ENCODE peak calls at places on chromosome 7, in seven cellular contexts. One of them, this sample, is unnamed.

GRCh38 chr7:1533569-1534329 is 3.2 kb downstream of the MAFK start:
- DNase-seq in glutamatergic neuron: no peak
- DNase-seq in stimulated activated CD8-positive, alpha-beta memory T cell treated with anti-CD3 and anti-CD28 coated beads, Interleukin-15, amount 100 ng/mL, for 24 hours: no peak
- DNase-seq in EL: peak; percentile 92
- DNase-seq in NCI-H1930: no peak
- DNase-seq in heart right ventricle: peak; percentile 55
- DNase-seq in stimulated activated naive B cell treated with anti-CD40 and anti-IgM and Interleukin-4, amounts not matched to agents 10 μg/mL and 1 μg/mL and 100 μg/mL, for 72 hours: peak; percentile 35
- DNase-seq in this sample: no peak

GRCh38 chr7:1432411-1433082 is 26.7 kb downstream of the MICALL2 start:
- DNase-seq in stimulated activated naive B cell treated with anti-CD40 and anti-IgM and Interleukin-4, amounts not matched to agents 10 μg/mL and 1 μg/mL and 100 μg/mL, for 72 hours: peak; percentile 58
- DNase-seq in EL: peak; percentile 53
- DNase-seq in glutamatergic neuron: peak; percentile 89
- DNase-seq in heart right ventricle: peak; percentile 78
- DNase-seq in stimulated activated CD8-positive, alpha-beta memory T cell treated with anti-CD3 and anti-CD28 coated beads, Interleukin-15, amount 100 ng/mL, for 24 hours: peak; percentile 78
- DNase-seq in NCI-H1930: peak; percentile 53
- DNase-seq in this sample: peak; percentile 83

GRCh38 chr7:159025161-159025779 is 119.4 kb downstream of the VIPR2 start:
- DNase-seq in glutamatergic neuron: no peak
- DNase-seq in stimulated activated CD8-positive, alpha-beta memory T cell treated with anti-CD3 and anti-CD28 coated beads, Interleukin-15, amount 100 ng/mL, for 24 hours: no peak
- DNase-seq in heart right ventricle: no peak
- DNase-seq in EL: no peak
- DNase-seq in stimulated activated naive B cell treated with anti-CD40 and anti-IgM and Interleukin-4, amounts not matched to agents 10 μg/mL and 1 μg/mL and 100 μg/mL, for 72 hours: no peak
- DNase-seq in NCI-H1930: no peak
- DNase-seq in this sample: no peak

GRCh38 chr7:123789817-123790216 is 41.0 kb upstream of the WASL start:
- DNase-seq in glutamatergic neuron: no peak
- DNase-seq in heart right ventricle: no peak
- DNase-seq in stimulated activated naive B cell treated with anti-CD40 and anti-IgM and Interleukin-4, amounts not matched to agents 10 μg/mL and 1 μg/mL and 100 μg/mL, for 72 hours: no peak
- DNase-seq in EL: no peak
- DNase-seq in stimulated activated CD8-positive, alpha-beta memory T cell treated with anti-CD3 and anti-CD28 coated beads, Interleukin-15, amount 100 ng/mL, for 24 hours: no peak
- DNase-seq in NCI-H1930: no peak
- DNase-seq in this sample: no peak

GRCh38 chr7:12638851-12639467 is 48.5 kb upstream of the ARL4A start:
- DNase-seq in NCI-H1930: peak; percentile 37
- DNase-seq in stimulated activated CD8-positive, alpha-beta memory T cell treated with anti-CD3 and anti-CD28 coated beads, Interleukin-15, amount 100 ng/mL, for 24 hours: no peak
- DNase-seq in EL: peak; percentile 53
- DNase-seq in stimulated activated naive B cell treated with anti-CD40 and anti-IgM and Interleukin-4, amounts not matched to agents 10 μg/mL and 1 μg/mL and 100 μg/mL, for 72 hours: no peak
- DNase-seq in heart right ventricle: no peak
- DNase-seq in glutamatergic neuron: no peak
- DNase-seq in this sample: no peak

GRCh38 chr7:35705932-35706461 is 11.1 kb upstream of the HERPUD2 start:
- DNase-seq in glutamatergic neuron: no peak
- DNase-seq in NCI-H1930: no peak
- DNase-seq in stimulated activated naive B cell treated with anti-CD40 and anti-IgM and Interleukin-4, amounts not matched to agents 10 μg/mL and 1 μg/mL and 100 μg/mL, for 72 hours: no peak
- DNase-seq in EL: no peak
- DNase-seq in stimulated activated CD8-positive, alpha-beta memory T cell treated with anti-CD3 and anti-CD28 coated beads, Interleukin-15, amount 100 ng/mL, for 24 hours: no peak
- DNase-seq in heart right ventricle: no peak
- DNase-seq in this sample: no peak

GRCh38 chr7:156892086-156892800 is 740 bp downstream of the LMBR1 start:
- DNase-seq in EL: peak; percentile 32
- DNase-seq in NCI-H1930: peak; percentile 65
- DNase-seq in stimulated activated naive B cell treated with anti-CD40 and anti-IgM and Interleukin-4, amounts not matched to agents 10 μg/mL and 1 μg/mL and 100 μg/mL, for 72 hours: peak; percentile 52
- DNase-seq in heart right ventricle: peak; percentile 60
- DNase-seq in glutamatergic neuron: peak; percentile 68
- DNase-seq in stimulated activated CD8-positive, alpha-beta memory T cell treated with anti-CD3 and anti-CD28 coated beads, Interleukin-15, amount 100 ng/mL, for 24 hours: peak; percentile 18
- DNase-seq in this sample: peak; percentile 41

GRCh38 chr7:99390941-99391602 is 16.5 kb downstream of the ARPC1B start:
- DNase-seq in EL: no peak
- DNase-seq in stimulated activated naive B cell treated with anti-CD40 and anti-IgM and Interleukin-4, amounts not matched to agents 10 μg/mL and 1 μg/mL and 100 μg/mL, for 72 hours: no peak
- DNase-seq in NCI-H1930: no peak
- DNase-seq in glutamatergic neuron: peak; percentile 49
- DNase-seq in stimulated activated CD8-positive, alpha-beta memory T cell treated with anti-CD3 and anti-CD28 coated beads, Interleukin-15, amount 100 ng/mL, for 24 hours: no peak
- DNase-seq in heart right ventricle: no peak
- DNase-seq in this sample: no peak

GRCh38 chr7:149196705-149197171 is 1.4 kb downstream of the ZNF282 start:
- DNase-seq in heart right ventricle: no peak
- DNase-seq in stimulated activated CD8-positive, alpha-beta memory T cell treated with anti-CD3 and anti-CD28 coated beads, Interleukin-15, amount 100 ng/mL, for 24 hours: no peak
- DNase-seq in EL: peak; percentile 41
- DNase-seq in stimulated activated naive B cell treated with anti-CD40 and anti-IgM and Interleukin-4, amounts not matched to agents 10 μg/mL and 1 μg/mL and 100 μg/mL, for 72 hours: no peak
- DNase-seq in NCI-H1930: no peak
- DNase-seq in glutamatergic neuron: no peak
- DNase-seq in this sample: no peak

GRCh38 chr7:2359610-2360009 is 5.0 kb downstream of the EIF3B start:
- DNase-seq in stimulated activated CD8-positive, alpha-beta memory T cell treated with anti-CD3 and anti-CD28 coated beads, Interleukin-15, amount 100 ng/mL, for 24 hours: no peak
- DNase-seq in NCI-H1930: no peak
- DNase-seq in stimulated activated naive B cell treated with anti-CD40 and anti-IgM and Interleukin-4, amounts not matched to agents 10 μg/mL and 1 μg/mL and 100 μg/mL, for 72 hours: no peak
- DNase-seq in heart right ventricle: no peak
- DNase-seq in glutamatergic neuron: no peak
- DNase-seq in EL: no peak
- DNase-seq in this sample: no peak

GRCh38 chr7:33185786-33186185 is 56.4 kb downstream of the BBS9 start:
- DNase-seq in stimulated activated naive B cell treated with anti-CD40 and anti-IgM and Interleukin-4, amounts not matched to agents 10 μg/mL and 1 μg/mL and 100 μg/mL, for 72 hours: no peak
- DNase-seq in glutamatergic neuron: no peak
- DNase-seq in stimulated activated CD8-positive, alpha-beta memory T cell treated with anti-CD3 and anti-CD28 coated beads, Interleukin-15, amount 100 ng/mL, for 24 hours: no peak
- DNase-seq in heart right ventricle: no peak
- DNase-seq in EL: peak; percentile 60
- DNase-seq in NCI-H1930: peak; percentile 14
- DNase-seq in this sample: no peak

GRCh38 chr7:135825406-135825805 is 76.8 kb upstream of the FAM180A start:
- DNase-seq in heart right ventricle: no peak
- DNase-seq in stimulated activated CD8-positive, alpha-beta memory T cell treated with anti-CD3 and anti-CD28 coated beads, Interleukin-15, amount 100 ng/mL, for 24 hours: no peak
- DNase-seq in EL: no peak
- DNase-seq in glutamatergic neuron: no peak
- DNase-seq in NCI-H1930: no peak
- DNase-seq in stimulated activated naive B cell treated with anti-CD40 and anti-IgM and Interleukin-4, amounts not matched to agents 10 μg/mL and 1 μg/mL and 100 μg/mL, for 72 hours: no peak
- DNase-seq in this sample: no peak

GRCh38 chr7:120395526-120396019 is 122.6 kb downstream of the KCND2 start:
- DNase-seq in NCI-H1930: no peak
- DNase-seq in glutamatergic neuron: no peak
- DNase-seq in EL: no peak
- DNase-seq in stimulated activated CD8-positive, alpha-beta memory T cell treated with anti-CD3 and anti-CD28 coated beads, Interleukin-15, amount 100 ng/mL, for 24 hours: no peak
- DNase-seq in stimulated activated naive B cell treated with anti-CD40 and anti-IgM and Interleukin-4, amounts not matched to agents 10 μg/mL and 1 μg/mL and 100 μg/mL, for 72 hours: no peak
- DNase-seq in heart right ventricle: no peak
- DNase-seq in this sample: no peak

GRCh38 chr7:107384025-107384424 is 85.8 kb upstream of the GPR22 start:
- DNase-seq in stimulated activated naive B cell treated with anti-CD40 and anti-IgM and Interleukin-4, amounts not matched to agents 10 μg/mL and 1 μg/mL and 100 μg/mL, for 72 hours: no peak
- DNase-seq in heart right ventricle: no peak
- DNase-seq in glutamatergic neuron: no peak
- DNase-seq in stimulated activated CD8-positive, alpha-beta memory T cell treated with anti-CD3 and anti-CD28 coated beads, Interleukin-15, amount 100 ng/mL, for 24 hours: no peak
- DNase-seq in NCI-H1930: no peak
- DNase-seq in EL: no peak
- DNase-seq in this sample: no peak

GRCh38 chr7:37011151-37011890 is 287.0 kb upstream of the AOAH start:
- DNase-seq in heart right ventricle: no peak
- DNase-seq in NCI-H1930: no peak
- DNase-seq in stimulated activated CD8-positive, alpha-beta memory T cell treated with anti-CD3 and anti-CD28 coated beads, Interleukin-15, amount 100 ng/mL, for 24 hours: no peak
- DNase-seq in EL: no peak
- DNase-seq in stimulated activated naive B cell treated with anti-CD40 and anti-IgM and Interleukin-4, amounts not matched to agents 10 μg/mL and 1 μg/mL and 100 μg/mL, for 72 hours: no peak
- DNase-seq in glutamatergic neuron: no peak
- DNase-seq in this sample: no peak

GRCh38 chr7:107948645-107949442 is 54.1 kb downstream of the LAMB1 start:
- DNase-seq in stimulated activated CD8-positive, alpha-beta memory T cell treated with anti-CD3 and anti-CD28 coated beads, Interleukin-15, amount 100 ng/mL, for 24 hours: no peak
- DNase-seq in EL: peak; percentile 96
- DNase-seq in heart right ventricle: no peak
- DNase-seq in glutamatergic neuron: no peak
- DNase-seq in stimulated activated naive B cell treated with anti-CD40 and anti-IgM and Interleukin-4, amounts not matched to agents 10 μg/mL and 1 μg/mL and 100 μg/mL, for 72 hours: no peak
- DNase-seq in NCI-H1930: no peak
- DNase-seq in this sample: no peak

GRCh38 chr7:75984130-75985008 is 10.0 kb downstream of the TMEM120A start:
- DNase-seq in stimulated activated CD8-positive, alpha-beta memory T cell treated with anti-CD3 and anti-CD28 coated beads, Interleukin-15, amount 100 ng/mL, for 24 hours: no peak
- DNase-seq in NCI-H1930: no peak
- DNase-seq in heart right ventricle: no peak
- DNase-seq in stimulated activated naive B cell treated with anti-CD40 and anti-IgM and Interleukin-4, amounts not matched to agents 10 μg/mL and 1 μg/mL and 100 μg/mL, for 72 hours: no peak
- DNase-seq in EL: no peak
- DNase-seq in glutamatergic neuron: no peak
- DNase-seq in this sample: no peak

GRCh38 chr7:139592801-139593461 is 69.4 kb downstream of the CLEC2L start:
- DNase-seq in heart right ventricle: no peak
- DNase-seq in glutamatergic neuron: no peak
- DNase-seq in stimulated activated naive B cell treated with anti-CD40 and anti-IgM and Interleukin-4, amounts not matched to agents 10 μg/mL and 1 μg/mL and 100 μg/mL, for 72 hours: no peak
- DNase-seq in NCI-H1930: no peak
- DNase-seq in EL: no peak
- DNase-seq in stimulated activated CD8-positive, alpha-beta memory T cell treated with anti-CD3 and anti-CD28 coated beads, Interleukin-15, amount 100 ng/mL, for 24 hours: no peak
- DNase-seq in this sample: no peak

GRCh38 chr7:148973256-148973655 is 55.0 kb downstream of the PDIA4 start:
- DNase-seq in heart right ventricle: no peak
- DNase-seq in glutamatergic neuron: no peak
- DNase-seq in stimulated activated CD8-positive, alpha-beta memory T cell treated with anti-CD3 and anti-CD28 coated beads, Interleukin-15, amount 100 ng/mL, for 24 hours: no peak
- DNase-seq in EL: no peak
- DNase-seq in NCI-H1930: no peak
- DNase-seq in stimulated activated naive B cell treated with anti-CD40 and anti-IgM and Interleukin-4, amounts not matched to agents 10 μg/mL and 1 μg/mL and 100 μg/mL, for 72 hours: no peak
- DNase-seq in this sample: no peak

GRCh38 chr7:155959894-155960293 is 147.6 kb upstream of the SHH start:
- DNase-seq in EL: no peak
- DNase-seq in stimulated activated CD8-positive, alpha-beta memory T cell treated with anti-CD3 and anti-CD28 coated beads, Interleukin-15, amount 100 ng/mL, for 24 hours: no peak
- DNase-seq in NCI-H1930: no peak
- DNase-seq in stimulated activated naive B cell treated with anti-CD40 and anti-IgM and Interleukin-4, amounts not matched to agents 10 μg/mL and 1 μg/mL and 100 μg/mL, for 72 hours: no peak
- DNase-seq in heart right ventricle: no peak
- DNase-seq in glutamatergic neuron: no peak
- DNase-seq in this sample: no peak

GRCh38 chr7:155011081-155011480 is 8.2 kb upstream of the PAXIP1 start:
- DNase-seq in stimulated activated naive B cell treated with anti-CD40 and anti-IgM and Interleukin-4, amounts not matched to agents 10 μg/mL and 1 μg/mL and 100 μg/mL, for 72 hours: no peak
- DNase-seq in glutamatergic neuron: no peak
- DNase-seq in heart right ventricle: no peak
- DNase-seq in EL: peak; percentile 2
- DNase-seq in stimulated activated CD8-positive, alpha-beta memory T cell treated with anti-CD3 and anti-CD28 coated beads, Interleukin-15, amount 100 ng/mL, for 24 hours: no peak
- DNase-seq in NCI-H1930: no peak
- DNase-seq in this sample: no peak

GRCh38 chr7:1225462-1226154 is 7.1 kb upstream of the UNCX start:
- DNase-seq in stimulated activated CD8-positive, alpha-beta memory T cell treated with anti-CD3 and anti-CD28 coated beads, Interleukin-15, amount 100 ng/mL, for 24 hours: peak; percentile 52
- DNase-seq in NCI-H1930: peak; percentile 22
- DNase-seq in EL: no peak
- DNase-seq in glutamatergic neuron: peak; percentile 84
- DNase-seq in stimulated activated naive B cell treated with anti-CD40 and anti-IgM and Interleukin-4, amounts not matched to agents 10 μg/mL and 1 μg/mL and 100 μg/mL, for 72 hours: no peak
- DNase-seq in heart right ventricle: no peak
- DNase-seq in this sample: peak; percentile 60

This sample was measured in CD8-positive, alpha-beta T cell.